ENCODE peak calls at places on chromosomes 5 and 9, in seven cellular contexts. M, G, Q, R, P, S and Z are unnamed samples.

GRCh38 chr9:88766778-88767503 is 224.3 kb upstream of the S1PR3 start:
- DNase-seq in M (no peak), G (no peak), Q (no peak), S (no peak), P (no peak), R (no peak), Z (no peak)

GRCh38 chr5:119168401-119168800 is 97.5 kb downstream of the DMXL1 start:
- DNase-seq in P (no peak), Q (peak; percentile 61), G (no peak), S (no peak), R (no peak), M (no peak), Z (no peak)

GRCh38 chr5:60368100-60368499 is 331.9 kb downstream of the DEPDC1B start:
- DNase-seq in S (no peak), R (no peak), M (no peak), G (no peak), Q (no peak), P (no peak), Z (no peak)

GRCh38 chr5:153752890-153753289 is 262.4 kb downstream of the GRIA1 start:
- DNase-seq in R (no peak), M (no peak), S (no peak), Q (no peak), G (no peak), P (no peak), Z (no peak)

GRCh38 chr9:120965344-120966004 is 38.9 kb upstream of the TRAF1 start:
- DNase-seq in Q (no peak), R (no peak), P (no peak), G (no peak), M (no peak), S (no peak), Z (no peak)

GRCh38 chr5:121968910-121969607 is 7.3 kb downstream of the SRFBP1 start:
- DNase-seq in G (no peak), P (no peak), Q (peak; percentile 97), M (no peak), R (no peak), S (no peak), Z (no peak)

GRCh38 chr9:92094655-92095054 is 20.6 kb downstream of the SPTLC1 start:
- DNase-seq in P (no peak), M (no peak), R (no peak), S (no peak), G (no peak), Q (no peak), Z (no peak)

GRCh38 chr5:138960145-138960692 is 85.1 kb upstream of the LRRTM2 start:
- DNase-seq in S (no peak), G (no peak), R (no peak), Q (no peak), M (no peak), P (no peak), Z (no peak)

GRCh38 chr5:138654281-138654867 is 79.2 kb upstream of the HSPA9 start:
- DNase-seq in S (no peak), P (no peak), G (no peak), M (no peak), R (no peak), Q (peak; percentile 45), Z (no peak)

GRCh38 chr5:176675676-176676360 is 28.5 kb downstream of the TSPAN17 start:
- DNase-seq in S (no peak), R (no peak), G (no peak), P (no peak), Q (peak; percentile 7), M (no peak), Z (no peak)

GRCh38 chr5:90022002-90022710 is 387.4 kb downstream of the CETN3 start:
- DNase-seq in P (no peak), M (no peak), Q (peak; percentile 17), G (no peak), R (no peak), S (no peak), Z (no peak)
- H3K27ac ChIP-seq in P (no peak overlapping the region), M (no peak overlapping the region), Q (no peak overlapping the region), G (no peak overlapping the region), R (no peak overlapping the region), S (no peak overlapping the region), Z (no peak overlapping the region)

GRCh38 chr9:113621309-113621791 is 157.8 kb downstream of the RGS3 start:
- DNase-seq in S (peak; percentile 59), R (peak; percentile 49), P (no peak), M (no peak), G (peak; percentile 73), Q (peak; percentile 92), Z (peak; percentile 81)
- TF ChIP-seq POLR2A in S (no peak), R (no peak), P (no peak), M (no peak), G (no peak), Q (peak; percentile 71), Z (no peak)

GRCh38 chr5:79454043-79454442 is 59.9 kb downstream of the HOMER1 start:
- DNase-seq in M (no peak), Q (no peak), G (no peak), P (no peak), S (no peak), R (no peak), Z (no peak)

DNA sequence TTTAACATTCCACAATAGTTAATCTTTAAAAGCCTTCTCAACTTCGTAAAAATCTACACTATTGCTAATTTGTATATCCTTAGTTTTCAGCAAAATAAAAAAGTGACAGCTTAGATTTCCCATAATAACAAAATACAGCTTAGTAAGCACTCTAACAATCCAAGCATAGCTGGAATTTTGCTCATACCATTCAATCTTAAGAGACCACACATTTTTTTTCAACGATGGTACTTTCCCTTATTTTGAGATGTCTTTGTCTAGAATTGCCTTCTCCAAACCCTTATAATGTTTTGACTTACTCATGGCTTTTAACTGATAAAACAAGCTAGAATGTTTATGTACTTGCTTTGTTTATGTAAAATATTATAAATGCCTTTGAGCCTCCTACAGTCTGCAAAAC is 65.6 kb downstream of the HOMER1 start:
- DNase-seq in S (no peak), P (no peak), R (no peak), G (no peak), M (no peak), Q (no peak), Z (no peak)
- H3K27ac ChIP-seq in S (no peak overlapping the region), P (no peak overlapping the region), R (no peak overlapping the region), G (no peak overlapping the region), M (no peak overlapping the region), Q (no peak overlapping the region), Z (no peak overlapping the region)

DNA sequence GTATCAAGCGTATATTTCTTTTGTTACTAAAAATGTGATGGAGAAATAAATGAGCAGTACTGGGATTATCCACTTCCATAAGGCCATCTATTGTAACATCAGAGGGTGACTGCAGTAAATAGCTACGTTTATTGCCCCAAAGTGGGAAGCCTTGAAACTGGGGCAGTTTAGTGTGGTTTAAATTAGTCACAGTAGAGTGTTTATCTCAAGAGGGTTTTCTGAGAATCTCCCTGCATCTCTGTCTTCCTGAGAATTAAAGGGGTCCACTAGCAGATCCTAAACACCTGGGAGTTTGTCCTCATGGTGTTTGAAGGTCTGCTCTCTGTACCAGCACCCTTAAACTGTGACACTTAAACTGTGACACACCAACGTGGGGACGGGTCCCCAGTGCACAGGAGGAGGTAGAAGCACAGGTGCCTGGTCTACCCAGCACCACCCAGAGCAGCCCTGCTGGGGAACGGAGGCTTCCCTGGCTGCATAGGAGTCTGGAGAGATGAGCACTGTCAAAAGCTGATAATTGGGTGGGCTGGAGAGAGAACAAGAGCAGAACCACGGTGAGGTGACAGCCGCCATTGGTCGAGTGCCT is 25.2 kb downstream of the PRRC2B start:
- DNase-seq in S (no peak), R (no peak), G (no peak), Q (no peak), M (no peak), P (no peak), Z (no peak)
- TF ChIP-seq POLR2A in S (no peak), R (no peak), G (no peak), Q (no peak), M (no peak), P (no peak), Z (no peak)

DNA sequence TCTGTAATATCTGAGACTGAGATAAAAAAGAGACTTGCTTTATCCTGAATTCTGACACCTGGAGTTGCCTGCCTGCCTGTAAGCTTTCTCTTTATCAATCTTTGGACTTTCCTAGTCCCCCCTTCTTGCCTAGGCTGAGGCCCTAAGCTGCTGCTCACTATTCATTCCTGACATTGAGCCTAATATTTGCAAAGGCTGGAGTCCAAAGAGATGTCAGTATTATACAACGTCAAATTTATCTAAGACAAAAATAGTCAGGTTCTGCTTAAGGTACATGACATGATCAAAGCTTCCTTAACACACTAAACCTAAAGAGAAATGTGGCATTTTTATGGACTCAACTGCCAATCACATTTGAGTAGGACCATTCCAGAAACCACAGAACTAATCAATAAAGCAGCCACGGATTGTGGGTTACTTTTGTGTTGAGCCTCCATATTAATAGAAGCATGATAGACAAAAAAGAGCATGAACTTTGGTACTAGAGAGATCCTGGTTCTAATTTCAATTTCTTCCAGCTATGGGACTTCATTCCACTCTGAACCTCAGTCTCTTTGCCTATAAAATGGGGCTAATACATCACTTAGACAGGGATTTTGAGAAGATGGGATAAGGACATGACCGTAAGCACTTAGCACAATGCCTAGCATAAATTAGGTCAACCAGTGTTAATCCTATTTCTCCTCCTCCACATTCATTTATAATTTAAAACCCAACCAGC is 56.1 kb downstream of the IL33 start:
- DNase-seq in R (no peak), M (no peak), S (no peak), G (no peak), P (no peak), Q (no peak), Z (no peak)
- H3K27ac ChIP-seq in R (peak overlapping the region; percentile 85), M (peak overlapping the region; percentile 43), S (peak overlapping the region; percentile 72), G (no peak overlapping the region), P (peak overlapping the region; percentile 78), Q (no peak overlapping the region), Z (peak overlapping the region; percentile 77)

DNA sequence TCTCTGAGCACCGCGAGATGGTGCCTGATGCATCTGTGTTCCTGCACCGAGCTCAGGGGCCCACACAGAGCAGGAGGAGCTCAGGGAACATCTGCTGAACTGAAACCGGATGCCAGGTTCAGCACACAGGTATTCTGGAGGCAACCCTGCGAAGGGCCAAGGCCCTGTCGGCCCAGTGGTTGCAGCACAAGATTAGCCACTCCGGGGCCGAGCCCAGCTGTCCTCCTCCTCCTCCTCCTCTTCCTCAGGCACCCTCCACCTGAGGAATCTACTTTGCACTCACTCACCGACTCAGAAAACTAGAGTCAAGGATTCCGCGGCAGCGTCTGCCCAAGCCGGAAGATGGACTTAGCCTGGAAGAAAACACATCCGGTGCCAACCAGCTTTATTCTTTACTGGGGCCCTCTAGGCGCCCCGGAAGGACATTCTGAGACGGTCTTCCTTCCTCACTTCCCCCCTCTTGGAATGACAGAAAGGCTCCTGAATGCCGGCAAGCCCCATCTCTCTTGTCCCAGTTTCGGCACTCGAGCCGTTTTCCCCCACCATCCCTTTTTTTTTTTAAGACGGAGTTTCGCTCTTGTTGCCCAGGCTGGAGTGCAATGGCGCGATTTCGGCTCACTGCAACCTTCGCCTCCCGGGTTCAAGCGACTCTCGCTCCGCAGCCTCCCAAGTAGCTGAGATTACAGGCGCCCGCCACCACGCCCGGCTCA is at the start of gene ZBTB6:
- DNase-seq in Q (peak; percentile 77), R (peak; percentile 85), P (peak; percentile 35), S (peak; percentile 20), G (peak; percentile 91), M (peak; percentile 66), Z (peak; percentile 56)
- TF ChIP-seq POLR2A in Q (peak; percentile 64), R (peak; percentile 48), P (no peak), S (peak; percentile 20), G (no peak), M (no peak), Z (no peak)

DNA sequence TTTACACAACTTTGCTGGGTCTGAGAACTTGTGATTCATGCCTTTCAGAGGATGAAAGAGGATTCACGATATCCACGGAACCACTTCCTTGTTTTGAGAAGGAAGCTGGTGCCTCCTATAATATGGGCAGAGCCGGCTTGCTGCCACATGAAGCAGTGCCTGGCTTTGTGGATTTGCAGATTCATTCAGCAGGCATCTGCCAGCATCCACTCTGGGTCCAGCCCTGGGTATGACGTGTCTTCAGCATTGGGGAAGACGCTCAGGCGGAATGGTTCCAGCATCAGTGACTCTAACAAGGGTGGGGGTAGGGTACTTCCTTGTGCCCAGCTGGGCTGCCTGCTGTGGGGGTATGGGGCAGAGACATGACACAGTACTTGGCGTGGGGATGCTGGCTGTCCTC is 106.8 kb upstream of the PITX1 start:
- DNase-seq in S (no peak), Q (no peak), G (no peak), P (no peak), R (no peak), M (no peak), Z (no peak)
- H3K27ac ChIP-seq in S (no peak overlapping the region), Q (no peak overlapping the region), G (no peak overlapping the region), P (peak overlapping the region; percentile 95), R (no peak overlapping the region), M (no peak overlapping the region), Z (no peak overlapping the region)